ENCODE peak calls at places on chromosomes 16 and 17, in seven cellular contexts. One of them, this sample, is unnamed.

GRCh38 chr16:69566437-69567030 is 768 bp downstream of the NFAT5 start:
- DNase-seq in IMR-90: peak
- DNase-seq in mesendoderm: no peak
- DNase-seq in trophoblast cell: peak
- DNase-seq in H9: peak
- DNase-seq in neuronal stem cell: peak
- DNase-seq in mesenchymal stem cell: peak
- DNase-seq in this sample: peak

GRCh38 chr17:17801800-17802481 is 34.8 kb downstream of the SREBF1 start:
- DNase-seq in IMR-90: no peak
- DNase-seq in mesendoderm: no peak
- DNase-seq in trophoblast cell: no peak
- DNase-seq in H9: no peak
- DNase-seq in neuronal stem cell: no peak
- DNase-seq in mesenchymal stem cell: no peak
- DNase-seq in this sample: no peak

GRCh38 chr17:73297934-73298861 is 13.6 kb downstream of the CDC42EP4 start:
- DNase-seq in IMR-90: no peak
- DNase-seq in mesendoderm: peak
- DNase-seq in trophoblast cell: no peak
- DNase-seq in H9: peak
- DNase-seq in neuronal stem cell: no peak
- DNase-seq in mesenchymal stem cell: no peak
- DNase-seq in this sample: no peak

GRCh38 chr16:46882940-46883307 is 1.2 kb upstream of the GPT2 start:
- DNase-seq in IMR-90: no peak
- DNase-seq in mesendoderm: no peak
- DNase-seq in trophoblast cell: no peak
- DNase-seq in H9: no peak
- DNase-seq in neuronal stem cell: no peak
- DNase-seq in mesenchymal stem cell: no peak
- DNase-seq in this sample: no peak

GRCh38 chr16:2799852-2800226 is 1.6 kb downstream of the PRSS41 start:
- DNase-seq in IMR-90: peak
- DNase-seq in mesendoderm: no peak
- DNase-seq in trophoblast cell: peak
- DNase-seq in H9: no peak
- DNase-seq in neuronal stem cell: no peak
- DNase-seq in mesenchymal stem cell: peak
- DNase-seq in this sample: no peak

GRCh38 chr17:66524848-66525247 is 222.4 kb downstream of the PRKCA start:
- DNase-seq in IMR-90: no peak
- DNase-seq in mesendoderm: no peak
- DNase-seq in trophoblast cell: no peak
- DNase-seq in H9: no peak
- DNase-seq in neuronal stem cell: no peak
- DNase-seq in mesenchymal stem cell: no peak
- DNase-seq in this sample: no peak

GRCh38 chr17:63537991-63538692 is 12.1 kb upstream of the DCAF7 start:
- DNase-seq in IMR-90: no peak
- DNase-seq in mesendoderm: no peak
- DNase-seq in trophoblast cell: no peak
- DNase-seq in H9: peak
- DNase-seq in neuronal stem cell: no peak
- DNase-seq in mesenchymal stem cell: no peak
- DNase-seq in this sample: peak

GRCh38 chr17:17508019-17508535 is 11.9 kb upstream of the RASD1 start:
- DNase-seq in IMR-90: no peak
- DNase-seq in mesendoderm: no peak
- DNase-seq in trophoblast cell: no peak
- DNase-seq in H9: no peak
- DNase-seq in neuronal stem cell: no peak
- DNase-seq in mesenchymal stem cell: no peak
- DNase-seq in this sample: no peak

GRCh38 chr17:78954684-78955083 is 25.0 kb downstream of the LGALS3BP start:
- DNase-seq in IMR-90: no peak
- DNase-seq in mesendoderm: no peak
- DNase-seq in trophoblast cell: no peak
- DNase-seq in H9: no peak
- DNase-seq in neuronal stem cell: no peak
- DNase-seq in mesenchymal stem cell: no peak
- DNase-seq in this sample: no peak

GRCh38 chr16:65598626-65599025 is 476.8 kb upstream of the CDH11 start:
- DNase-seq in IMR-90: no peak
- DNase-seq in mesendoderm: no peak
- DNase-seq in trophoblast cell: no peak
- DNase-seq in H9: no peak
- DNase-seq in neuronal stem cell: peak
- DNase-seq in mesenchymal stem cell: no peak
- DNase-seq in this sample: no peak

GRCh38 chr16:86755571-86756006 is 177.2 kb downstream of the FOXL1 start:
- DNase-seq in IMR-90: no peak
- DNase-seq in mesendoderm: no peak
- DNase-seq in trophoblast cell: no peak
- DNase-seq in H9: no peak
- DNase-seq in neuronal stem cell: no peak
- DNase-seq in mesenchymal stem cell: no peak
- DNase-seq in this sample: no peak

DNA sequence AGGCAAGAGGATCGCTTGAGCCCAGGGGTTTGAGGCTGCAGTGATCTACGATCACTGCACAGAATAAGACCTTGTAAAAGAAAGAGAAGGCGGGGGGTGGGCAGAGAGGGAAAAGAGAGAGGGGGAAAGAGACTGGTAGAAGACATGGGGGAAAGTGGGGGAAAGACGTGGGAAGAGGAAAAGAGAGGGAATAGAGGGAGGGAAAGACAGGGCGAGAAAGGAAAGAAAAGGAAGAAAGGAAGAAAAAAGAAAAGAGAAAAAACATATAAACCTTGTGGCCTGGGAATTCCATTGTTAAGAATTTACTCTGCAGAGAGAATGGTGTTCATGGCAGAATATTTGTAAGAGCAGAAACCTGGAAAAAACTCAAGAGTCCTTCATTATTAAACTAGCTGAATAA is 120.4 kb downstream of the RMI2 start:
- DNase-seq in IMR-90: no peak
- DNase-seq in mesendoderm: no peak
- DNase-seq in trophoblast cell: no peak
- DNase-seq in H9: no peak
- DNase-seq in neuronal stem cell: no peak
- DNase-seq in mesenchymal stem cell: no peak
- DNase-seq in this sample: no peak
- H3K23ac ChIP-seq in IMR-90: no peak
- H3K23ac ChIP-seq in mesendoderm: no peak
- H3K23ac ChIP-seq in trophoblast cell: no peak
- H3K23ac ChIP-seq in H9: no peak
- H3K23ac ChIP-seq in neuronal stem cell: no peak
- H3K23ac ChIP-seq in mesenchymal stem cell: no peak
- H3K23ac ChIP-seq in this sample: no peak

GRCh38 chr17:8055851-8056231 is 17.0 kb downstream of the ALOX15B start:
- DNase-seq in IMR-90: no peak
- DNase-seq in mesendoderm: no peak
- DNase-seq in trophoblast cell: no peak
- DNase-seq in H9: no peak
- DNase-seq in neuronal stem cell: no peak
- DNase-seq in mesenchymal stem cell: no peak
- DNase-seq in this sample: no peak

GRCh38 chr17:8056232-8056975 is 17.5 kb downstream of the ALOX15B start:
- DNase-seq in IMR-90: peak
- DNase-seq in mesendoderm: no peak
- DNase-seq in trophoblast cell: peak
- DNase-seq in H9: no peak
- DNase-seq in neuronal stem cell: no peak
- DNase-seq in mesenchymal stem cell: peak
- DNase-seq in this sample: no peak

GRCh38 chr17:8052256-8053252 is 13.7 kb downstream of the ALOX15B start:
- DNase-seq in IMR-90: no peak
- DNase-seq in mesendoderm: no peak
- DNase-seq in trophoblast cell: no peak
- DNase-seq in H9: no peak
- DNase-seq in neuronal stem cell: no peak
- DNase-seq in mesenchymal stem cell: no peak
- DNase-seq in this sample: no peak

GRCh38 chr17:8051831-8052230 is 13.0 kb downstream of the ALOX15B start:
- DNase-seq in IMR-90: no peak
- DNase-seq in mesendoderm: no peak
- DNase-seq in trophoblast cell: no peak
- DNase-seq in H9: no peak
- DNase-seq in neuronal stem cell: no peak
- DNase-seq in mesenchymal stem cell: no peak
- DNase-seq in this sample: no peak

DNA sequence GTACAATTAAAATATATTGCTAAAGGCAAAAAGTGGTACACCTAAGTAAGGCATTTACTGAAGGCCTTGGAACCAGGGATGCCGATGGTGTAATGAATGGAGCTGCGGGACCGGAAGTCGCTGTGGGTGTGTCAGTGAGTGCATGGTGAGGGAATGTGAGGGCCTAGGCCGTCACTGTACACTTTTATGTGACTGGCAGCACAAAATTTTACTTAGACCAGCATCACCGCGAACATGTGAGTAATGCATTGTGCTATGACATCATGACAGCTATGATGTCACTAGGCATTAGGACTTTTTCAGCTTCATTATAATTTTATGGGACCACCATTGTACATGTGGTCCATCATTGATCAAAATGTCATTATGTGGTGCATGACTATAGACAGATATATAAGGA is 14.7 kb downstream of the ALOX15B start:
- DNase-seq in IMR-90: no peak
- DNase-seq in mesendoderm: no peak
- DNase-seq in trophoblast cell: peak
- DNase-seq in H9: no peak
- DNase-seq in neuronal stem cell: no peak
- DNase-seq in mesenchymal stem cell: no peak
- DNase-seq in this sample: no peak
- H3K23ac ChIP-seq in IMR-90: no peak
- H3K23ac ChIP-seq in mesendoderm: no peak
- H3K23ac ChIP-seq in trophoblast cell: no peak
- H3K23ac ChIP-seq in H9: no peak
- H3K23ac ChIP-seq in neuronal stem cell: no peak
- H3K23ac ChIP-seq in mesenchymal stem cell: no peak
- H3K23ac ChIP-seq in this sample: no peak

GRCh38 chr16:51166116-51166515 is 15.0 kb upstream of the SALL1 start:
- DNase-seq in IMR-90: no peak
- DNase-seq in mesendoderm: no peak
- DNase-seq in trophoblast cell: no peak
- DNase-seq in H9: no peak
- DNase-seq in neuronal stem cell: no peak
- DNase-seq in mesenchymal stem cell: no peak
- DNase-seq in this sample: no peak
- H3K23ac ChIP-seq in IMR-90: no peak
- H3K23ac ChIP-seq in mesendoderm: no peak
- H3K23ac ChIP-seq in trophoblast cell: no peak
- H3K23ac ChIP-seq in H9: no peak
- H3K23ac ChIP-seq in neuronal stem cell: no peak
- H3K23ac ChIP-seq in mesenchymal stem cell: no peak
- H3K23ac ChIP-seq in this sample: no peak

DNA sequence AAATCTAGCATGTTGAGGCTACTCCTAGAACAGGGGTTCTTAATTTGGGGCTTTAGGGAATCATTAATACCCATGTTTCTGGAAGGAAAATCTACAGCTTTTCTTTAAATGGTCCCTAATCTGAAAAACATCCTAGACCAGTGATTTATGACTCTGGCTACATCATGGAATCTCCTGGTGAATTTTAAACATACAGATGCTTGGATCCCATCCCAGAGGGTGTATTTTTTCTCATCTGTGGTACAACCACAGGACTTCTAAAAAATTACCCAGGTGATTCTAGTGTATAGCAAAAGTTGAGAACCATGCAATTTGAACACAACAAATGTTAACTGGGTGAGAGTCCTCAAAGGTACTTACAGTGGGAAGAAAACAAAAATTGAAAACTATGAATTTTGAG is 41.5 kb downstream of the KANSL1 start:
- DNase-seq in IMR-90: peak
- DNase-seq in mesendoderm: no peak
- DNase-seq in trophoblast cell: no peak
- DNase-seq in H9: no peak
- DNase-seq in neuronal stem cell: no peak
- DNase-seq in mesenchymal stem cell: no peak
- DNase-seq in this sample: no peak
- H3K23ac ChIP-seq in IMR-90: no peak
- H3K23ac ChIP-seq in mesendoderm: no peak
- H3K23ac ChIP-seq in trophoblast cell: no peak
- H3K23ac ChIP-seq in H9: no peak
- H3K23ac ChIP-seq in neuronal stem cell: no peak
- H3K23ac ChIP-seq in mesenchymal stem cell: no peak
- H3K23ac ChIP-seq in this sample: no peak

DNA sequence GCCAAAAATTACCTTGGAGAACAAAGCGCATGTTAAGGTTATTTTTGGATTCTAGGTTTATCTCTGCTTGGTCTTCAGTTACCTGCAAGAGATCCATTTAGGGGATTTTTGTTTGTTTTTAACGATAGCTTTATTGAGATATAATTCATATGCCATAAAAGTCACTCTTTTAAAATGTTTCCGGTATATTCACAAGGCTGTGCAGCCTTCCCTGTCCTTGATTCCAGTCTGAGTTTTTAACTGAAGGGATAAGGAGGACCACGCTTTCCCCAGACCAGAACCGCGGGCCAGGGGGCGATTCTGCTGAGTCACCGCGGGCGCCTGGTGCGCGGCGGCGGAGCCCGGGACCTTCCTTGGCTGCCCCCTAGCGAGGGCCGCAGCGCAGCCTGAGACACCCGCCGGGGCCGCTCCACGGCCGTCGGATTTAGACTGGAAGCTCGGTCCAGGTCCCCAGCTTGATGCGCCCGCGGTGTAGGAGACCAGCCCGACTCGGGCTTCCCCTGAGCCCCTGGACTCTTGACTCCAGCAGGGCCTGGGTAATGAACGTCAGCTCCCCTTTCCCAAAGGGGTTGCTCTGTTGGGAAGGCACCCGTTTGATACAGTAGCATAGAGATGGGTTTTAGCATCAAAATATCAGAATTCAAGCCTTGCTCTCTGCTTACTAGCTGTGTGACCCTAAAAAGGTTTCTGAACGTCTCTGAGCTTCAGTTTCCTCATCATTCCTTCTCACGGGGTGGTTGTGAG is 50.0 kb upstream of the STH start:
- DNase-seq in IMR-90: peak
- DNase-seq in mesendoderm: peak
- DNase-seq in trophoblast cell: peak
- DNase-seq in H9: peak
- DNase-seq in neuronal stem cell: peak
- DNase-seq in mesenchymal stem cell: peak
- DNase-seq in this sample: peak
- H3K23ac ChIP-seq in IMR-90: peak
- H3K23ac ChIP-seq in mesendoderm: no peak
- H3K23ac ChIP-seq in trophoblast cell: no peak
- H3K23ac ChIP-seq in H9: no peak
- H3K23ac ChIP-seq in neuronal stem cell: no peak
- H3K23ac ChIP-seq in mesenchymal stem cell: no peak
- H3K23ac ChIP-seq in this sample: no peak

GRCh38 chr16:82187829-82188228 is 17.8 kb upstream of the MPHOSPH6 start:
- DNase-seq in IMR-90: no peak
- DNase-seq in mesendoderm: no peak
- DNase-seq in trophoblast cell: no peak
- DNase-seq in H9: no peak
- DNase-seq in neuronal stem cell: no peak
- DNase-seq in mesenchymal stem cell: no peak
- DNase-seq in this sample: no peak
- H3K23ac ChIP-seq in IMR-90: no peak
- H3K23ac ChIP-seq in mesendoderm: no peak
- H3K23ac ChIP-seq in trophoblast cell: no peak
- H3K23ac ChIP-seq in H9: no peak
- H3K23ac ChIP-seq in neuronal stem cell: no peak
- H3K23ac ChIP-seq in mesenchymal stem cell: no peak
- H3K23ac ChIP-seq in this sample: no peak

This sample was measured in H1.